ENCODE peak calls at places on chromosomes 11 and 22, in nine cellular contexts. One of them, this sample, is unnamed. For H3K4me1, the result is how much of the 10 kb centered on the place peaks cover.

GRCh38 chr11:64763804-64764611 is 4.2 kb upstream of the PYGM start:
- DNase-seq in right atrium auricular region: no peak
- DNase-seq in body of pancreas: peak
- DNase-seq in OCI-LY7: no peak
- DNase-seq in vagina: no peak
- DNase-seq in transverse colon: no peak
- DNase-seq in heart right ventricle: no peak
- DNase-seq in endothelial cell of umbilical vein: no peak
- DNase-seq in stomach: peak
- DNase-seq in this sample: peak

GRCh38 chr11:68927280-68928107 is 23.8 kb downstream of the IGHMBP2 start:
- DNase-seq in right atrium auricular region: no peak
- DNase-seq in body of pancreas: no peak
- DNase-seq in OCI-LY7: peak
- DNase-seq in vagina: no peak
- DNase-seq in transverse colon: peak
- DNase-seq in heart right ventricle: no peak
- DNase-seq in endothelial cell of umbilical vein: no peak
- DNase-seq in stomach: peak
- DNase-seq in this sample: no peak

GRCh38 chr22:27331526-27332281 is 469.9 kb downstream of the MN1 start:
- DNase-seq in right atrium auricular region: peak
- DNase-seq in body of pancreas: peak
- DNase-seq in OCI-LY7: no peak
- DNase-seq in vagina: peak
- DNase-seq in transverse colon: peak
- DNase-seq in heart right ventricle: peak
- DNase-seq in endothelial cell of umbilical vein: peak
- DNase-seq in stomach: peak
- DNase-seq in this sample: no peak

GRCh38 chr22:31895317-31896133 is 48.8 kb upstream of the YWHAH start:
- DNase-seq in right atrium auricular region: no peak
- DNase-seq in body of pancreas: no peak
- DNase-seq in OCI-LY7: no peak
- DNase-seq in vagina: no peak
- DNase-seq in transverse colon: no peak
- DNase-seq in heart right ventricle: no peak
- DNase-seq in endothelial cell of umbilical vein: no peak
- DNase-seq in stomach: no peak
- DNase-seq in this sample: no peak

GRCh38 chr11:36500315-36500721 is 9.8 kb downstream of the TRAF6 start:
- DNase-seq in right atrium auricular region: no peak
- DNase-seq in body of pancreas: no peak
- DNase-seq in OCI-LY7: no peak
- DNase-seq in vagina: no peak
- DNase-seq in transverse colon: peak
- DNase-seq in heart right ventricle: peak
- DNase-seq in endothelial cell of umbilical vein: peak
- DNase-seq in stomach: no peak
- DNase-seq in this sample: no peak

GRCh38 chr11:20027546-20028014 is 132.7 kb downstream of the DBX1 start:
- DNase-seq in right atrium auricular region: no peak
- DNase-seq in body of pancreas: no peak
- DNase-seq in OCI-LY7: no peak
- DNase-seq in vagina: no peak
- DNase-seq in transverse colon: no peak
- DNase-seq in heart right ventricle: no peak
- DNase-seq in endothelial cell of umbilical vein: no peak
- DNase-seq in stomach: no peak
- DNase-seq in this sample: no peak

GRCh38 chr11:114163830-114164401 is 104.4 kb downstream of the ZBTB16 start:
- DNase-seq in right atrium auricular region: peak
- DNase-seq in body of pancreas: no peak
- DNase-seq in OCI-LY7: no peak
- DNase-seq in vagina: no peak
- DNase-seq in transverse colon: peak
- DNase-seq in heart right ventricle: no peak
- DNase-seq in endothelial cell of umbilical vein: peak
- DNase-seq in stomach: no peak
- DNase-seq in this sample: no peak

GRCh38 chr22:20811971-20812660 is 38.2 kb downstream of the SERPIND1 start:
- DNase-seq in right atrium auricular region: no peak
- DNase-seq in body of pancreas: no peak
- DNase-seq in OCI-LY7: no peak
- DNase-seq in vagina: no peak
- DNase-seq in transverse colon: no peak
- DNase-seq in heart right ventricle: no peak
- DNase-seq in endothelial cell of umbilical vein: no peak
- DNase-seq in stomach: no peak
- DNase-seq in this sample: no peak

GRCh38 chr11:39651857-39652461 is 1807.5 kb downstream of the LRRC4C start:
- DNase-seq in right atrium auricular region: no peak
- DNase-seq in body of pancreas: no peak
- DNase-seq in OCI-LY7: no peak
- DNase-seq in vagina: no peak
- DNase-seq in transverse colon: no peak
- DNase-seq in heart right ventricle: no peak
- DNase-seq in endothelial cell of umbilical vein: no peak
- DNase-seq in stomach: no peak
- DNase-seq in this sample: no peak

GRCh38 chr22:46027219-46028068 is 50.5 kb upstream of the WNT7B start:
- DNase-seq in right atrium auricular region: no peak
- DNase-seq in body of pancreas: peak
- DNase-seq in OCI-LY7: peak
- DNase-seq in vagina: no peak
- DNase-seq in transverse colon: peak
- DNase-seq in heart right ventricle: no peak
- DNase-seq in endothelial cell of umbilical vein: no peak
- DNase-seq in stomach: peak
- DNase-seq in this sample: no peak

GRCh38 chr22:45640291-45640940 is 31.2 kb upstream of the ATXN10 start:
- DNase-seq in right atrium auricular region: no peak
- DNase-seq in body of pancreas: no peak
- DNase-seq in OCI-LY7: no peak
- DNase-seq in vagina: no peak
- DNase-seq in transverse colon: no peak
- DNase-seq in heart right ventricle: no peak
- DNase-seq in endothelial cell of umbilical vein: no peak
- DNase-seq in stomach: no peak
- DNase-seq in this sample: no peak

GRCh38 chr11:93591247-93591898 is 48.2 kb upstream of the SMCO4 start:
- DNase-seq in right atrium auricular region: no peak
- DNase-seq in body of pancreas: no peak
- DNase-seq in OCI-LY7: no peak
- DNase-seq in vagina: no peak
- DNase-seq in transverse colon: no peak
- DNase-seq in heart right ventricle: no peak
- DNase-seq in endothelial cell of umbilical vein: no peak
- DNase-seq in stomach: no peak
- DNase-seq in this sample: no peak

GRCh38 chr11:87122852-87123251 is 85.1 kb downstream of the TMEM135 start:
- DNase-seq in right atrium auricular region: no peak
- DNase-seq in body of pancreas: no peak
- DNase-seq in OCI-LY7: no peak
- DNase-seq in vagina: no peak
- DNase-seq in transverse colon: no peak
- DNase-seq in heart right ventricle: no peak
- DNase-seq in endothelial cell of umbilical vein: no peak
- DNase-seq in stomach: no peak
- DNase-seq in this sample: no peak

GRCh38 chr22:40326905-40327735 is 19.2 kb upstream of the ADSL start:
- DNase-seq in right atrium auricular region: no peak
- DNase-seq in body of pancreas: no peak
- DNase-seq in OCI-LY7: no peak
- DNase-seq in vagina: no peak
- DNase-seq in transverse colon: no peak
- DNase-seq in heart right ventricle: no peak
- DNase-seq in endothelial cell of umbilical vein: peak
- DNase-seq in stomach: no peak
- DNase-seq in this sample: no peak

GRCh38 chr11:61173456-61173855 is 12.2 kb upstream of the VPS37C start:
- DNase-seq in right atrium auricular region: no peak
- DNase-seq in body of pancreas: peak
- DNase-seq in OCI-LY7: peak
- DNase-seq in vagina: no peak
- DNase-seq in transverse colon: no peak
- DNase-seq in heart right ventricle: no peak
- DNase-seq in endothelial cell of umbilical vein: peak
- DNase-seq in stomach: peak
- DNase-seq in this sample: no peak

GRCh38 chr22:40525250-40525884 is 111.2 kb downstream of the MRTFA start:
- DNase-seq in right atrium auricular region: no peak
- DNase-seq in body of pancreas: peak
- DNase-seq in OCI-LY7: peak
- DNase-seq in vagina: no peak
- DNase-seq in transverse colon: peak
- DNase-seq in heart right ventricle: peak
- DNase-seq in endothelial cell of umbilical vein: peak
- DNase-seq in stomach: peak
- DNase-seq in this sample: peak

GRCh38 chr11:12724301-12725046 is 50.3 kb downstream of the TEAD1 start:
- DNase-seq in right atrium auricular region: peak
- DNase-seq in body of pancreas: peak
- DNase-seq in OCI-LY7: no peak
- DNase-seq in vagina: no peak
- DNase-seq in transverse colon: peak
- DNase-seq in heart right ventricle: peak
- DNase-seq in endothelial cell of umbilical vein: peak
- DNase-seq in stomach: peak
- DNase-seq in this sample: peak
- H3K4me1 ChIP-seq in right atrium auricular region: under half
- H3K4me1 ChIP-seq in body of pancreas: under half
- H3K4me1 ChIP-seq in OCI-LY7: under half
- H3K4me1 ChIP-seq in vagina: half or more
- H3K4me1 ChIP-seq in transverse colon: under half
- H3K4me1 ChIP-seq in heart right ventricle: half or more
- H3K4me1 ChIP-seq in endothelial cell of umbilical vein: under half
- H3K4me1 ChIP-seq in stomach: half or more
- H3K4me1 ChIP-seq in this sample: under half

GRCh38 chr11:17933710-17934109 is 79.1 kb downstream of the SERGEF start:
- DNase-seq in right atrium auricular region: no peak
- DNase-seq in body of pancreas: no peak
- DNase-seq in OCI-LY7: no peak
- DNase-seq in vagina: no peak
- DNase-seq in transverse colon: no peak
- DNase-seq in heart right ventricle: no peak
- DNase-seq in endothelial cell of umbilical vein: no peak
- DNase-seq in stomach: no peak
- DNase-seq in this sample: no peak
- H3K27ac ChIP-seq in right atrium auricular region: no peak
- H3K27ac ChIP-seq in body of pancreas: no peak
- H3K27ac ChIP-seq in OCI-LY7: no peak
- H3K27ac ChIP-seq in vagina: no peak
- H3K27ac ChIP-seq in transverse colon: no peak
- H3K27ac ChIP-seq in heart right ventricle: no peak
- H3K27ac ChIP-seq in endothelial cell of umbilical vein: no peak
- H3K27ac ChIP-seq in stomach: no peak
- H3K27ac ChIP-seq in this sample: no peak

GRCh38 chr22:18071968-18072310 is 5.9 kb upstream of the PEX26 start:
- DNase-seq in right atrium auricular region: no peak
- DNase-seq in body of pancreas: no peak
- DNase-seq in OCI-LY7: peak
- DNase-seq in vagina: no peak
- DNase-seq in transverse colon: no peak
- DNase-seq in heart right ventricle: no peak
- DNase-seq in endothelial cell of umbilical vein: no peak
- DNase-seq in stomach: no peak
- DNase-seq in this sample: no peak

GRCh38 chr22:18068991-18069390 is 8.8 kb upstream of the PEX26 start:
- DNase-seq in right atrium auricular region: no peak
- DNase-seq in body of pancreas: no peak
- DNase-seq in OCI-LY7: peak
- DNase-seq in vagina: no peak
- DNase-seq in transverse colon: no peak
- DNase-seq in heart right ventricle: no peak
- DNase-seq in endothelial cell of umbilical vein: no peak
- DNase-seq in stomach: no peak
- DNase-seq in this sample: no peak

GRCh38 chr22:18068381-18068988 is 9.3 kb upstream of the PEX26 start:
- DNase-seq in right atrium auricular region: no peak
- DNase-seq in body of pancreas: no peak
- DNase-seq in OCI-LY7: no peak
- DNase-seq in vagina: no peak
- DNase-seq in transverse colon: no peak
- DNase-seq in heart right ventricle: peak
- DNase-seq in endothelial cell of umbilical vein: no peak
- DNase-seq in stomach: no peak
- DNase-seq in this sample: no peak

GRCh38 chr22:18070041-18070440 is 7.7 kb upstream of the PEX26 start:
- DNase-seq in right atrium auricular region: no peak
- DNase-seq in body of pancreas: no peak
- DNase-seq in OCI-LY7: no peak
- DNase-seq in vagina: no peak
- DNase-seq in transverse colon: no peak
- DNase-seq in heart right ventricle: no peak
- DNase-seq in endothelial cell of umbilical vein: no peak
- DNase-seq in stomach: no peak
- DNase-seq in this sample: no peak

DNA sequence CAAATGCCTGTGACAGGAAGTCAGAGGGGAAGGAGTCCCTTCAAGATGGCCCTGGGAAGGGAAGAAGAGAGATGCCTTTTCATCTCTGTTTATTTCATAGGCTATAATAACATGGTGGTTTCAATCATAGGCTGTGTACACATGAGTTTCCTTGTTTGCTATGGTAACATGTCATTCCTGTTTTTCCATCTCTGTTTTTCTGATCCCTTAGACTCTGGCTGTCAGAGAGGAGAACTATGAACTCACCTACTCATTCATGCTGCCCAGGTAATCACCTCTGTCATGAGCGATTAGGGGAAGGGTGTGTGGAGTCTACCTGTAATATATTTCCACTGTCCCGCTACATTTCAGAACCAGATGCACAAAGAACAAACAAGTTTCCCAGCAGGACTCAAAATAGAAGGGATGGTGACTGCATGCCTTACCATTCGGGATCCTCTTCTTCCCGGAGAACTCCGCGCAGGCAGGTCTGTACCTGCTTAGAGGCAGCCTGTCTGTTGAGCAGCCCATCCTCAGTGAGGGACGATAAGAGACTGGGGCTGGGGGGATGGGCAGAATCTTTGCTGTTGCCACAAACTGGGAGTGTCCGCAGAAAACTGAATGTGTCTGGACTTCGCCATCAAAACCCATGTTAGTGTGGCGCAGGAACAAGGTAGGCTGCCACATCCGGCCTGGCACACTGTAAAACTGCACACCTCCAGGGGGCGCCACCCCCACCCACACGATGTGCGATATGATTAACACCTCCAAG is 7.1 kb upstream of the PEX26 start:
- DNase-seq in right atrium auricular region: no peak
- DNase-seq in body of pancreas: no peak
- DNase-seq in OCI-LY7: peak
- DNase-seq in vagina: no peak
- DNase-seq in transverse colon: no peak
- DNase-seq in heart right ventricle: no peak
- DNase-seq in endothelial cell of umbilical vein: no peak
- DNase-seq in stomach: no peak
- DNase-seq in this sample: no peak
- TF ChIP-seq CTCF in right atrium auricular region: no peak
- TF ChIP-seq CTCF in body of pancreas: no peak
- TF ChIP-seq CTCF in OCI-LY7: peak
- TF ChIP-seq CTCF in vagina: no peak
- TF ChIP-seq CTCF in transverse colon: no peak
- TF ChIP-seq CTCF in heart right ventricle: no peak
- TF ChIP-seq CTCF in endothelial cell of umbilical vein: no peak
- TF ChIP-seq CTCF in stomach: no peak
- TF ChIP-seq CTCF in this sample: peak

GRCh38 chr11:77083553-77084245 is 16.9 kb downstream of the CAPN5 start:
- DNase-seq in right atrium auricular region: no peak
- DNase-seq in body of pancreas: no peak
- DNase-seq in OCI-LY7: no peak
- DNase-seq in vagina: no peak
- DNase-seq in transverse colon: peak
- DNase-seq in heart right ventricle: no peak
- DNase-seq in endothelial cell of umbilical vein: no peak
- DNase-seq in stomach: peak
- DNase-seq in this sample: no peak
- H3K4me1 ChIP-seq in right atrium auricular region: under half
- H3K4me1 ChIP-seq in body of pancreas: under half
- H3K4me1 ChIP-seq in OCI-LY7: under half
- H3K4me1 ChIP-seq in vagina: under half
- H3K4me1 ChIP-seq in transverse colon: half or more
- H3K4me1 ChIP-seq in heart right ventricle: under half
- H3K4me1 ChIP-seq in endothelial cell of umbilical vein: under half
- H3K4me1 ChIP-seq in stomach: half or more
- H3K4me1 ChIP-seq in this sample: under half

This sample was measured in Peyer's patch.